ENCODE peak calls at places on chromosomes 3 and 15, in eight cellular contexts. V is IMR-90, E is K562, B is tibial nerve, H is Peyer's patch, A is sigmoid colon, O is suprapubic skin, F is transverse colon. G is an unnamed sample.

GRCh38 chr15:88833688-88834087 is 30.5 kb downstream of the ACAN start:
- DNase-seq in V (no peak), E (no peak), B (no peak), H (no peak), A (no peak), O (no peak), F (no peak), G (no peak)

GRCh38 chr3:42271786-42272185 is 5.8 kb upstream of the CCK start:
- DNase-seq in V (no peak), E (no peak), B (no peak), H (no peak), A (no peak), O (no peak), F (no peak), G (no peak)

GRCh38 chr15:72835289-72835890 is 51.8 kb upstream of the ADPGK start:
- DNase-seq in V (no peak), E (no peak), B (no peak), H (peak; percentile 53), A (no peak), O (peak; percentile 24), F (peak; percentile 43), G (no peak)

GRCh38 chr15:55434989-55435825 is 26.9 kb downstream of the PIERCE2 start:
- DNase-seq in V (peak; percentile 64), E (peak; percentile 33), B (no peak), H (no peak), A (no peak), O (no peak), F (no peak), G (no peak)

GRCh38 chr3:191328963-191329653 is at the start of gene CCDC50:
- DNase-seq in V (peak; percentile 72), E (peak; percentile 82), B (peak; percentile 70), H (peak; percentile 95), A (peak; percentile 93), O (peak; percentile 93), F (peak; percentile 93), G (peak; percentile 94)

GRCh38 chr3:56754753-56755365 is 46.9 kb downstream of the ARHGEF3 start:
- DNase-seq in V (no peak), E (no peak), B (no peak), H (peak; percentile 80), A (no peak), O (no peak), F (peak; percentile 19), G (no peak)

GRCh38 chr15:52234596-52235541 is 43.7 kb upstream of the GNB5 start:
- DNase-seq in V (no peak), E (no peak), B (no peak), H (peak; percentile 84), A (no peak), O (no peak), F (peak; percentile 33), G (no peak)

GRCh38 chr3:184040010-184040409 is 8.5 kb downstream of the HTR3D start:
- DNase-seq in V (peak; percentile 47), E (peak; percentile 22), B (no peak), H (no peak), A (no peak), O (no peak), F (no peak), G (no peak)

GRCh38 chr3:111598552-111598951 is 3.4 kb upstream of the ZBED2 start:
- DNase-seq in V (no peak), E (no peak), B (no peak), H (no peak), A (no peak), O (no peak), F (no peak), G (no peak)

GRCh38 chr3:189937302-189938255 is 183.1 kb downstream of the P3H2 start:
- DNase-seq in V (peak; percentile 92), E (no peak), B (no peak), H (no peak), A (no peak), O (no peak), F (no peak), G (no peak)

GRCh38 chr15:98513428-98513991 is 134.8 kb upstream of the IGF1R start:
- DNase-seq in V (no peak), E (no peak), B (no peak), H (no peak), A (no peak), O (no peak), F (no peak), G (no peak)

GRCh38 chr3:117454928-117455327 is 745.3 kb downstream of the TUSC7 start:
- DNase-seq in V (no peak), E (no peak), B (no peak), H (no peak), A (no peak), O (no peak), F (no peak), G (no peak)

GRCh38 chr3:158725348-158725966 is 6.8 kb downstream of the RARRES1 start:
- DNase-seq in V (peak; percentile 100), E (no peak), B (no peak), H (peak; percentile 74), A (peak; percentile 75), O (no peak), F (peak; percentile 47), G (peak; percentile 71)
- TF ChIP-seq POLR2A in V (no peak), E (no peak), B (no peak), H (no peak), A (no peak), O (no peak), F (no peak), G (no peak)

DNA sequence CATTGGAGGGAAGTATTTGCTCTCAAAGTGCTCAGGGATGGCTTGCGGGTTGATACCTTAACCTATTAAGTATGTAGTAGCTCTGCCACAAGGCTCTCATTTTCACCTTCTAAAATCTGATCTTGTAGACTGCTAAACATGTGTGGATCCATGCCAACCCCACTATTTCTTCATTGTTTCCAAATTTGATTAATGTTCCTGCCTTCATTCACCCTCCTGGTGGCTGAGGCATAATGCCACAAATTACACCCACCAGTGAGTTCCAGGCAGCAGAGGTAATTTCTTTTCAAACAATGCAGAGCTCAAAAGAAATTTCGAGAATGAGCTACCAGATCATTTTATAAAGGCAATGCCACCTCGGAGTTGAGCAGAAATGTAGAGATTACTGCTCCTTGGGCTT is 71.0 kb downstream of the EDEM1 start:
- DNase-seq in V (no peak), E (no peak), B (no peak), H (no peak), A (no peak), O (no peak), F (no peak), G (no peak)
- TF ChIP-seq CTCF in V (no peak), E (no peak), B (no peak), H (no peak), A (no peak), O (no peak), F (no peak), G (no peak)

DNA sequence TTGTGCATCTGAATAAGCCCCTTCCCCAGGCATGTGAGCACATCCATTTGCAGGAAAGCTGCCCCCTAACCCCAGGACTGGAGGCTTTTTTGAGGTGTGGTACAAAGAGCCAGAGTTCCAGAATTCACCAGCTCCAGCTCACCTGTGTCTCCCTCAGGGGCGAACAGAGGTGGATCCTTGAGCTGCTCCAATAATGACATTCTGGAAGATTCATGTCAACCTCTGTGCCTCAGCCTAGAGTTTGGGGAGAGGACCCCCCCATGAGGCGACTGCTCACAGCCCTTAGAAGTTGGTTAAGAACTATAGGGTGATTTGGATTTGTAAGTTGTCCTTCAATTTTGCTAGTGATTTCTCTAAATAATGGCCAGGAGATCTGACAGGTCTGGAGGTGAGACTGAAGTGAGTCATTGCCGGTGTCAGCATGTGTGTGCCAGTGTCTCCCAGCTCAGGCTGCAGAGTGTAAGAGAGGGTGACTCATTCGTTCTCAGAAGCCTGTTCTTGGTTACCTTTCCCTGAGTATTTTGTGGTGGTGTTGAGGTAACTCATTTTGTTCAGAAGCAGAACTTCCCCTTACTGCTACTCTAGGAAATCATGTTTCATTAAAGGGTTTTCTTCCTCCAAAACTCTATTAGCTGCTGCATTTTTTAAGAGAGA is 136.9 kb upstream of the TOPAZ1 start:
- DNase-seq in V (peak; percentile 16), E (no peak), B (no peak), H (no peak), A (no peak), O (no peak), F (no peak), G (no peak)
- H3K27ac ChIP-seq in V (no peak overlapping the region), E (no peak overlapping the region), B (no peak overlapping the region), H (no peak overlapping the region), A (no peak overlapping the region), O (no peak overlapping the region), F (no peak overlapping the region), G (no peak overlapping the region)

DNA sequence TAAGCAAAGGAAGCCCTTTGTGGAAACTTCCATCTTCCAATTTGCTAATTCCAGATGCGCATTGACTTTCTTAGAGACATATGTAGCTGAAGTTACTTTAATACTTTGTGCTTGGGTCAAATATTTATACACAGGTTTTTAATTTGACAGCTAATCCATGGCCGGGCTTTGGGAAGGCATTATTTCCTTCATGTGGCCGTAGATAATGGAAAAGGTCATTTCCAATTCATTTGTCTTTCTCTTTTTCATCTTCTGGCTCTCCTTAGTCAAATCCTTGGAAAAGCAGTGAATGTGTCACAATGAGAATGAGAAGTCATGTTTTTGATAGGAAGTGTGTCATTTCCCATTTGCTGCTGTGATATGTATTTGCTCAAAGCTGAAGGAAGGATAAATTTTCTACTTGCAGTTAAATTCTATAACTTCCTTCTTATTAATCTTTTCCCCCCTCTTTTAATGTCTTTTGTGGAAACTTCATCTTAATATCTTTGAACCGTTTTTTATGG is 323.3 kb downstream of the CLSTN2 start:
- DNase-seq in V (no peak), E (no peak), B (no peak), H (no peak), A (no peak), O (no peak), F (no peak), G (no peak)
- TF ChIP-seq POLR2A in V (no peak), E (no peak), B (no peak), H (no peak), A (no peak), O (no peak), F (no peak), G (no peak)

GRCh38 chr3:14125193-14126016 is 553 bp downstream of the TMEM43 start:
- DNase-seq in V (peak; percentile 94), E (peak; percentile 67), B (no peak), H (peak; percentile 83), A (peak; percentile 88), O (peak; percentile 89), F (peak; percentile 80), G (peak; percentile 79)
- TF ChIP-seq CTCF in V (peak; percentile 31), E (peak; percentile 40), B (no peak), H (no peak), A (no peak), O (no peak), F (no peak), G (no peak)

GRCh38 chr15:80816049-80816653 is 37.0 kb downstream of the CEMIP start:
- DNase-seq in V (no peak), E (no peak), B (no peak), H (no peak), A (no peak), O (no peak), F (no peak), G (no peak)

GRCh38 chr15:80820092-80820491 is 40.9 kb downstream of the CEMIP start:
- DNase-seq in V (no peak), E (no peak), B (no peak), H (no peak), A (no peak), O (no peak), F (no peak), G (no peak)

GRCh38 chr15:80817901-80818300 is 38.7 kb downstream of the CEMIP start:
- DNase-seq in V (no peak), E (no peak), B (no peak), H (no peak), A (no peak), O (no peak), F (no peak), G (no peak)

GRCh38 chr15:80822666-80823065 is 43.5 kb downstream of the CEMIP start:
- DNase-seq in V (no peak), E (no peak), B (no peak), H (no peak), A (no peak), O (no peak), F (no peak), G (no peak)

GRCh38 chr15:80818996-80819395 is 39.8 kb downstream of the CEMIP start:
- DNase-seq in V (no peak), E (no peak), B (no peak), H (no peak), A (no peak), O (no peak), F (no peak), G (no peak)
- H3K27ac ChIP-seq in V (no peak overlapping the region), E (no peak overlapping the region), B (no peak overlapping the region), H (no peak overlapping the region), A (no peak overlapping the region), O (no peak overlapping the region), F (no peak overlapping the region), G (no peak overlapping the region)

G was measured in right lobe of liver.